ENCODE peak calls at places on chromosomes 4 and X, in eight cellular contexts. K, O, P, G, D, I, Q and C are unnamed samples.

GRCh38 chr4:18214656-18215055 is 193.1 kb upstream of the LCORL start:
- DNase-seq in D (no peak), I (no peak), K (no peak), O (no peak), P (no peak), Q (no peak), G (no peak), C (no peak)

GRCh38 chrX:74431807-74432206 is 10.5 kb downstream of the SLC16A2 start:
- DNase-seq in K (no peak), D (no peak), P (no peak), I (no peak), Q (no peak), O (no peak), G (peak; percentile 53), C (no peak)

GRCh38 chrX:2967998-2968909 is 38.1 kb upstream of the ARSH start:
- DNase-seq in O (no peak), Q (peak; percentile 25), D (peak; percentile 80), G (peak; percentile 62), P (no peak), K (no peak), I (no peak), C (peak; percentile 52)

GRCh38 chrX:54807524-54808108 is at the start of gene MAGED2:
- DNase-seq in G (peak; percentile 60), O (no peak), Q (peak; percentile 17), D (peak; percentile 34), K (peak; percentile 32), I (peak; percentile 64), P (peak; percentile 44), C (peak; percentile 61)

GRCh38 chr4:7435411-7436095 is 823 bp upstream of the PSAPL1 start:
- DNase-seq in P (no peak), Q (no peak), G (peak; percentile 89), O (no peak), D (peak; percentile 35), I (no peak), K (no peak), C (no peak)

GRCh38 chrX:3712080-3712869 is 1.2 kb downstream of the PRKX start:
- DNase-seq in G (peak; percentile 53), I (no peak), P (no peak), Q (no peak), O (no peak), K (no peak), D (peak; percentile 40), C (peak; percentile 76)

GRCh38 chrX:124211312-124211942 is 121.0 kb upstream of the TEX13D start:
- DNase-seq in G (peak; percentile 11), P (no peak), K (no peak), O (no peak), I (no peak), D (no peak), Q (no peak), C (no peak)

GRCh38 chrX:138481649-138482048 is 229.9 kb downstream of the FGF13 start:
- DNase-seq in P (no peak), D (no peak), Q (no peak), I (no peak), K (no peak), G (no peak), O (no peak), C (no peak)

GRCh38 chrX:131816551-131817136 is 206.5 kb upstream of the STK26 start:
- DNase-seq in I (no peak), Q (peak; percentile 7), G (no peak), K (peak; percentile 74), O (no peak), P (peak; percentile 46), D (peak; percentile 58), C (no peak)

GRCh38 chrX:24988314-24988713 is 27.5 kb downstream of the ARX start:
- DNase-seq in K (no peak), P (no peak), D (no peak), G (no peak), I (no peak), O (no peak), Q (no peak), C (no peak)

GRCh38 chrX:39755152-39756032 is 342.4 kb downstream of the BCOR start:
- DNase-seq in O (no peak), I (peak; percentile 69), G (peak; percentile 94), D (peak; percentile 96), Q (peak; percentile 85), P (no peak), K (no peak), C (peak; percentile 92)

GRCh38 chr4:152509595-152510209 is 26.2 kb downstream of the FBXW7 start:
- DNase-seq in P (no peak), G (no peak), D (no peak), I (no peak), K (no peak), Q (no peak), O (no peak), C (no peak)

GRCh38 chr4:78205601-78206000 is 148.5 kb downstream of the FRAS1 start:
- DNase-seq in P (no peak), I (no peak), O (no peak), Q (no peak), D (no peak), K (no peak), G (no peak), C (no peak)

GRCh38 chrX:53288173-53288572 is 6.8 kb upstream of the IQSEC2 start:
- DNase-seq in G (peak; percentile 51), D (peak; percentile 20), Q (no peak), K (peak; percentile 6), P (no peak), I (no peak), O (peak; percentile 55), C (no peak)

GRCh38 chr4:85514783-85515182 is 39.8 kb downstream of the ARHGAP24 start:
- DNase-seq in O (no peak), P (no peak), D (no peak), Q (no peak), I (no peak), K (no peak), G (no peak), C (no peak)

DNA sequence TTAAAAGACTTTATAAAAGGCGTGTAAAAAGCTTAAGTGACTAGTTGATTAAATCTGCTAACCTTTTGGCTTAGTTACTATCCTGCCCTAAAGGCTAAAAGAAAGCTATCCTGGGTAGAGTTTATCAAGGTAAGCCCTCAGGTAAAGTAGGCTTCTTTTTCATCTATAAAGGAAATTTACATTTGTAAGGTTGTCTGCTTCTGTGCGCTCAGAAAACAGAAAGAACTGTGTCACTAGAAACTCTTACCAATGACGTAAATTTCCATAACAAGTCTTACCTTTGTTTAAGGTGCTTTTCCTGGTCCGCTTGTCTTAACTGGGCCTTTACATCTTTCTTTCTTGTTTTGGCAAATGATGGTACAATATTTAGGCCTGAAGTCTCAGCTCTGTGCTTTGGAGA is 37.7 kb upstream of the FGF2 start:
- DNase-seq in I (no peak), G (no peak), P (no peak), K (no peak), Q (no peak), D (no peak), O (no peak), C (no peak)
- H3K4me1 ChIP-seq in I (no peaks in the 10 kb centered on the region), G (no peaks in the 10 kb centered on the region), P (no peaks in the 10 kb centered on the region), K (no peaks in the 10 kb centered on the region), Q (no peaks in the 10 kb centered on the region), D (peaks cover 2% of the 10 kb centered on the region), O (peaks cover 9% of the 10 kb centered on the region), C (no peaks in the 10 kb centered on the region)

GRCh38 chrX:12951590-12951965 is 23.3 kb upstream of the TMSB4X start:
- DNase-seq in G (no peak), I (no peak), P (no peak), K (no peak), O (no peak), Q (no peak), D (no peak), C (no peak)

GRCh38 chrX:12948495-12948894 is 26.4 kb upstream of the TMSB4X start:
- DNase-seq in Q (no peak), K (no peak), P (no peak), I (no peak), G (no peak), O (no peak), D (no peak), C (no peak)

GRCh38 chrX:12950851-12951589 is 23.9 kb upstream of the TMSB4X start:
- DNase-seq in I (peak; percentile 69), G (peak; percentile 29), P (peak; percentile 48), D (no peak), K (peak; percentile 56), O (no peak), Q (no peak), C (no peak)

GRCh38 chrX:12949205-12949926 is 25.5 kb upstream of the TMSB4X start:
- DNase-seq in Q (no peak), I (no peak), G (peak; percentile 41), O (no peak), D (peak; percentile 68), K (no peak), P (no peak), C (no peak)

GRCh38 chrX:12949927-12950656 is 24.8 kb upstream of the TMSB4X start:
- DNase-seq in O (no peak), I (peak; percentile 78), Q (peak; percentile 44), D (peak; percentile 87), K (peak; percentile 78), G (peak; percentile 90), P (peak; percentile 67), C (peak; percentile 91)
- H3K4me3 ChIP-seq in O (no peak overlapping the region), I (peak overlapping the region; percentile 1), Q (no peak overlapping the region), D (no peak overlapping the region), K (peak overlapping the region; percentile 15), G (no peak overlapping the region), P (peak overlapping the region; percentile 48), C (no peak overlapping the region)

GRCh38 chr4:38387348-38387747 is 276.7 kb upstream of the KLF3 start:
- DNase-seq in D (peak; percentile 92), Q (peak; percentile 82), P (no peak), G (peak; percentile 97), K (no peak), O (no peak), I (peak; percentile 74), C (no peak)
- H3K27ac ChIP-seq in D (no peak overlapping the region), Q (no peak overlapping the region), P (no peak overlapping the region), G (no peak overlapping the region), K (no peak overlapping the region), O (no peak overlapping the region), I (no peak overlapping the region), C (peak overlapping the region; percentile 71)

GRCh38 chr4:122855491-122855890 is 28.9 kb downstream of the FGF2 start:
- DNase-seq in Q (no peak), G (no peak), O (no peak), I (no peak), D (no peak), K (no peak), P (no peak), C (no peak)

GRCh38 chr4:122854860-122855259 is 28.2 kb downstream of the FGF2 start:
- DNase-seq in I (no peak), O (no peak), K (no peak), Q (peak; percentile 41), P (no peak), D (no peak), G (no peak), C (peak; percentile 53)

GRCh38 chr4:122854444-122854843 is 27.8 kb downstream of the FGF2 start:
- DNase-seq in Q (no peak), O (no peak), K (no peak), G (peak; percentile 37), D (peak; percentile 45), P (no peak), I (no peak), C (peak; percentile 51)

GRCh38 chr4:122847931-122848330 is 21.3 kb downstream of the FGF2 start:
- DNase-seq in Q (no peak), O (no peak), G (no peak), D (no peak), I (no peak), P (no peak), K (no peak), C (no peak)

DNA sequence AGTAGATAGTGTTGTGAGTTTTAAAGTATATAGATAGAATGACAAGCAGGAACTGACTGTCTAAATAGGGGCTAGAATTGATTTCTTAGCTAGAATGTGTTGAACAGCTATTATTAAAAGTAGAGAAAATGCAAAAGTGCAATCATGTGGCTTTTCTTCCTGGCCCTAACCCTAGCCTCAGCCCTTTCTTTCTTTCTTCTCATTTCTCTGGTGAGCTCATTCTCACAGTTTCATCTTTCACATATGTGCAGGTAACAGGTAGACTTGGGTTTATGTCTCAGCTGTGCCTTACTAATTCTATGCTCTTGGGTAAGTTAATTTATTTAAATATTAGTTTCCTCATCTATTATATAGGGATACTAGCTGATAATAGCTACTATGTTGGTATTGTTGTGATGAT is 24.9 kb downstream of the FGF2 start:
- DNase-seq in O (no peak), G (no peak), I (no peak), D (no peak), K (no peak), P (no peak), Q (no peak), C (no peak)
- H3K4me1 ChIP-seq in O (peaks cover 30% of the 10 kb centered on the region), G (no peaks in the 10 kb centered on the region), I (peaks cover 6% of the 10 kb centered on the region), D (peaks cover 6% of the 10 kb centered on the region), K (no peaks in the 10 kb centered on the region), P (no peaks in the 10 kb centered on the region), Q (no peaks in the 10 kb centered on the region), C (peaks cover 4% of the 10 kb centered on the region)